ENCODE peak calls at places on chromosomes 2 and 18, in six cellular contexts. J, W, Q, H, R and V are unnamed samples.
A peak's percentile ranks its signal among the peaks of the same experiment; 100 is the strongest.

GRCh38 chr2:5482929-5483331 is 209.3 kb upstream of the SOX11 start:
- DNase-seq in Q (peak; percentile 74), H (no peak), J (no peak), W (no peak), R (no peak), V (peak; percentile 63)

GRCh38 chr2:110806053-110806452 is 73.7 kb downstream of the ACOXL start:
- DNase-seq in W (no peak), Q (no peak), J (no peak), H (no peak), R (no peak), V (no peak)

GRCh38 chr18:49884959-49885358 is 71.6 kb upstream of the ACAA2 start:
- DNase-seq in H (no peak), W (no peak), R (no peak), J (no peak), Q (no peak), V (peak; percentile 15)

GRCh38 chr2:187842978-187843847 is 289.0 kb upstream of the TFPI start:
- DNase-seq in R (peak; percentile 73), H (no peak), W (peak; percentile 53), Q (peak; percentile 86), J (peak; percentile 59), V (peak; percentile 83)

GRCh38 chr18:58715540-58715939 is 44.3 kb downstream of the MALT1 start:
- DNase-seq in J (no peak), Q (no peak), H (no peak), R (no peak), W (no peak), V (no peak)

GRCh38 chr18:43396266-43396665 is 119.0 kb upstream of the SYT4 start:
- DNase-seq in R (no peak), W (peak; percentile 82), H (no peak), J (peak; percentile 6), Q (peak; percentile 35), V (peak; percentile 37)

GRCh38 chr2:145524836-145525235 is 1004.9 kb upstream of the ZEB2 start:
- DNase-seq in J (peak; percentile 31), H (no peak), R (no peak), Q (no peak), W (no peak), V (no peak)

GRCh38 chr18:11009869-11010268 is 139.5 kb downstream of the PIEZO2 start:
- DNase-seq in J (no peak), R (no peak), H (no peak), Q (no peak), W (no peak), V (no peak)

GRCh38 chr2:44479127-44479887 is 117.6 kb downstream of the CAMKMT start:
- DNase-seq in R (peak; percentile 80), H (no peak), J (peak; percentile 86), Q (peak; percentile 90), W (peak; percentile 88), V (peak; percentile 87)

GRCh38 chr2:180873219-180873618 is 107.2 kb upstream of the UBE2E3 start:
- DNase-seq in H (no peak), J (no peak), W (no peak), R (no peak), Q (no peak), V (no peak)

GRCh38 chr18:49052891-49053644 is 102.3 kb upstream of the SMAD7 start:
- DNase-seq in Q (peak; percentile 68), H (no peak), R (peak; percentile 97), W (no peak), J (peak; percentile 88), V (peak; percentile 97)

GRCh38 chr2:67502346-67503065 is 105.4 kb downstream of the ETAA1 start:
- DNase-seq in H (no peak), Q (no peak), R (no peak), J (peak; percentile 17), W (no peak), V (no peak)

GRCh38 chr18:48080546-48080945 is 150.1 kb upstream of the SMAD2 start:
- DNase-seq in J (no peak), W (peak; percentile 12), H (no peak), Q (no peak), R (no peak), V (no peak)

GRCh38 chr2:100119235-100119634 is 23.2 kb downstream of the AFF3 start:
- DNase-seq in W (no peak), H (no peak), Q (no peak), J (no peak), R (no peak), V (no peak)

GRCh38 chr2:142668420-142668819 is 209.0 kb upstream of the KYNU start:
- DNase-seq in W (no peak), J (no peak), Q (no peak), R (no peak), H (no peak), V (no peak)

GRCh38 chr2:119112770-119113488 is 45.6 kb downstream of the C1QL2 start:
- DNase-seq in Q (no peak), J (no peak), H (no peak), R (no peak), W (no peak), V (no peak)

GRCh38 chr2:78940998-78941397 is 84.5 kb upstream of the REG3G start:
- DNase-seq in Q (no peak), J (no peak), H (no peak), R (no peak), W (no peak), V (no peak)

GRCh38 chr2:58609306-58609705 is 368.2 kb upstream of the FANCL start:
- DNase-seq in W (no peak), H (no peak), Q (peak; percentile 49), J (peak; percentile 19), R (no peak), V (no peak)

GRCh38 chr2:223740679-223741078 is 96.7 kb downstream of the AP1S3 start:
- DNase-seq in R (no peak), J (no peak), Q (no peak), H (no peak), W (no peak), V (no peak)

GRCh38 chr2:61658841-61659780 is 121.0 kb upstream of the XPO1 start:
- DNase-seq in W (peak; percentile 43), H (no peak), J (peak; percentile 57), Q (peak; percentile 65), R (peak; percentile 49), V (peak; percentile 47)

GRCh38 chr2:189412330-189412953 is 28.8 kb upstream of the WDR75 start:
- DNase-seq in H (no peak), R (peak; percentile 67), Q (peak; percentile 89), J (peak; percentile 62), W (peak; percentile 58), V (peak; percentile 80)

GRCh38 chr2:113150258-113150601 is 22.8 kb downstream of the IL1RN start:
- DNase-seq in J (no peak), H (no peak), W (no peak), R (no peak), Q (no peak), V (no peak)

GRCh38 chr2:237886702-237887481 is 27.5 kb downstream of the RAMP1 start:
- DNase-seq in Q (peak; percentile 91), W (peak; percentile 35), R (no peak), H (no peak), J (no peak), V (peak; percentile 66)

GRCh38 chr2:62340981-62341624 is 145.2 kb downstream of the B3GNT2 start:
- DNase-seq in W (no peak), H (no peak), Q (no peak), R (peak; percentile 25), J (no peak), V (no peak)

GRCh38 chr2:46974659-46975058 is 59.1 kb upstream of the MCFD2 start:
- DNase-seq in Q (no peak), R (no peak), J (no peak), W (no peak), H (no peak), V (no peak)

GRCh38 chr2:196566969-196567666 is 72.4 kb upstream of the CCDC150 start:
- DNase-seq in H (no peak), R (no peak), Q (peak; percentile 13), W (peak; percentile 64), J (no peak), V (peak; percentile 16)

GRCh38 chr2:98468621-98469236 is 24.1 kb downstream of the INPP4A start:
- DNase-seq in R (peak; percentile 28), Q (no peak), H (no peak), J (no peak), W (no peak), V (peak; percentile 10)

GRCh38 chr2:240326246-240326645 is 109.2 kb upstream of the GPC1 start:
- DNase-seq in H (no peak), Q (no peak), J (no peak), W (no peak), R (peak; percentile 55), V (no peak)